ENCODE peak calls at places on chromosomes 4 and X, in nine cellular contexts. F, Y, M, X, N, S, P, D and U are unnamed samples.

GRCh38 chr4:173171098-173171497 is 2.5 kb downstream of the GALNT7 start:
- DNase-seq in F (peak), Y (no peak), M (peak), X (no peak), N (no peak), S (peak), P (peak), D (no peak), U (no peak)

GRCh38 chr4:47640911-47641310 is 155.8 kb downstream of the ATP10D start:
- DNase-seq in F (peak), Y (no peak), M (peak), X (no peak), N (no peak), S (peak), P (peak), D (no peak), U (no peak)

GRCh38 chr4:24473309-24473721 is 111.0 kb downstream of the DHX15 start:
- DNase-seq in F (peak), Y (no peak), M (peak), X (no peak), N (no peak), S (peak), P (peak), D (no peak), U (no peak)

GRCh38 chr4:97500423-97500822 is 642.9 kb downstream of the STPG2 start:
- DNase-seq in F (no peak), Y (no peak), M (no peak), X (no peak), N (no peak), S (no peak), P (no peak), D (no peak), U (no peak)

GRCh38 chr4:139875456-139875855 is 209.8 kb downstream of the MGST2 start:
- DNase-seq in F (no peak), Y (no peak), M (no peak), X (no peak), N (no peak), S (no peak), P (no peak), D (no peak), U (no peak)

GRCh38 chr4:151114986-151115385 is 15.6 kb downstream of the RPS3A start:
- DNase-seq in F (peak), Y (no peak), M (peak), X (no peak), N (no peak), S (no peak), P (peak), D (no peak), U (peak)

GRCh38 chr4:12534684-12535083 is 949.5 kb downstream of the RAB28 start:
- DNase-seq in F (no peak), Y (no peak), M (no peak), X (no peak), N (no peak), S (no peak), P (no peak), D (no peak), U (no peak)

GRCh38 chrX:52867610-52868348 is at the start of gene XAGE3:
- DNase-seq in F (no peak), Y (no peak), M (no peak), X (no peak), N (no peak), S (no peak), P (no peak), D (peak), U (no peak)

GRCh38 chrX:87338510-87338909 is 179.1 kb upstream of the KLHL4 start:
- DNase-seq in F (peak), Y (no peak), M (peak), X (no peak), N (no peak), S (no peak), P (peak), D (no peak), U (peak)

GRCh38 chr4:73822812-73823480 is 13.5 kb upstream of the CXCL6 start:
- DNase-seq in F (peak), Y (no peak), M (no peak), X (no peak), N (no peak), S (peak), P (no peak), D (no peak), U (no peak)

GRCh38 chrX:119887721-119888425 is 7.8 kb upstream of the AKAP14 start:
- DNase-seq in F (peak), Y (no peak), M (peak), X (peak), N (no peak), S (peak), P (peak), D (peak), U (no peak)

GRCh38 chr4:128572778-128573241 is 236.7 kb upstream of the JADE1 start:
- DNase-seq in F (no peak), Y (no peak), M (no peak), X (no peak), N (no peak), S (no peak), P (peak), D (no peak), U (no peak)

GRCh38 chrX:23451266-23451665 is 116.6 kb downstream of the PTCHD1 start:
- DNase-seq in F (no peak), Y (no peak), M (no peak), X (no peak), N (no peak), S (no peak), P (no peak), D (no peak), U (no peak)

GRCh38 chr4:2251073-2251794 is 9.3 kb upstream of the HAUS3 start:
- DNase-seq in F (no peak), Y (no peak), M (no peak), X (no peak), N (no peak), S (no peak), P (no peak), D (no peak), U (no peak)

GRCh38 chr4:56218230-56218895 is 168.9 kb downstream of the AASDH start:
- DNase-seq in F (no peak), Y (no peak), M (no peak), X (no peak), N (no peak), S (no peak), P (no peak), D (no peak), U (no peak)

GRCh38 chr4:3160325-3160915 is 85.9 kb downstream of the HTT start:
- DNase-seq in F (no peak), Y (no peak), M (no peak), X (no peak), N (no peak), S (no peak), P (no peak), D (no peak), U (no peak)

GRCh38 chr4:8558080-8558960 is 21.9 kb upstream of the GPR78 start:
- DNase-seq in F (no peak), Y (no peak), M (no peak), X (no peak), N (no peak), S (no peak), P (no peak), D (no peak), U (no peak)

GRCh38 chrX:110657073-110657472 is 138.5 kb downstream of the CHRDL1 start:
- DNase-seq in F (no peak), Y (no peak), M (no peak), X (no peak), N (no peak), S (no peak), P (no peak), D (no peak), U (peak)

GRCh38 chr4:155608231-155608885 is 58.3 kb upstream of the GUCY1A1 start:
- DNase-seq in F (peak), Y (no peak), M (peak), X (no peak), N (no peak), S (peak), P (no peak), D (no peak), U (no peak)

GRCh38 chr4:17934286-17934685 is 87.3 kb downstream of the LCORL start:
- DNase-seq in F (peak), Y (no peak), M (peak), X (no peak), N (no peak), S (peak), P (no peak), D (no peak), U (no peak)

GRCh38 chr4:147096667-147097604 is 151.3 kb upstream of the TTC29 start:
- DNase-seq in F (peak), Y (peak), M (peak), X (no peak), N (no peak), S (peak), P (peak), D (no peak), U (no peak)

GRCh38 chr4:110172972-110173371 is 25.4 kb downstream of the ELOVL6 start:
- DNase-seq in F (no peak), Y (no peak), M (no peak), X (no peak), N (no peak), S (no peak), P (no peak), D (no peak), U (no peak)

GRCh38 chrX:15549189-15550012 is 48.8 kb downstream of the BMX start:
- DNase-seq in F (no peak), Y (no peak), M (no peak), X (no peak), N (no peak), S (no peak), P (no peak), D (no peak), U (no peak)

GRCh38 chrX:21725916-21726315 is 32.0 kb downstream of the SMPX start:
- DNase-seq in F (no peak), Y (no peak), M (no peak), X (no peak), N (no peak), S (no peak), P (no peak), D (no peak), U (no peak)

DNA sequence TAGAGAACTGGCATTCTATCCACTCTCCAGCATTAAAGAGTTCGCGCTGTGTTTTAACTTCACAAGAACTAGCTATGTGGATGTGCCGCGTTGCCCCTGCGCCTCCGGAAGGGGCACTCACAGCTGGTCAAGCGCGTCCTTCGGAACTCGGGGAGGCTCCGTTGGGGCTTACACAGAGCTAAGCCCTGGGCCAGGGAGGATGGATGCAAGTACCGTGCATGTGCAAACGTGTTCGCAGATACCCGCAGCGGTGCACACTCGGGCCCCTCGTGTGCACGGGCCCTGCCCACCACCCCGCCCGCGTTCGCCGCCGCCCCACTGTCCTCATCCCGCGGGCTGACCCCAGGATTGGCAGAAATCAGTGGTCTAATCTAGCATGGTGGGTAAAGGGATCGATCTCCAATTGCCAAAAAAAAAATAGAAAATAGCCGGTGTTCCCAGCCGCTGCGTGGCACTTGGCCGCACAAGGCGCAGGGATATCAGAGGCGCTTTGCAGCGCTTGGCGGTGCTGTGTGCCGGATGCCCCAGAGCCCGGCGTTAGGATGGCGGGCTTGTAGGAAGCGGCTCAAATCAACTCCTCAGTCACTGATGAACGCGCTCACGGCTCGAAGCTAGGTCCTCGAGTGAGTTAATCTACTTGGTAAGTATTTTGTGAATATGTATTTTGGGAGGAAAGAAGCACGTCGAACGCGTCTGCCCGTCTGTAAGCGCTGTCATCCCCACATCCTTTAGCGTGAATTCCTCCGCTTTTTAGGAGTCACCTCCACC is 988 bp upstream of the PCDH10 start:
- DNase-seq in F (peak), Y (no peak), M (peak), X (no peak), N (no peak), S (peak), P (peak), D (no peak), U (no peak)
- H3K4me3 ChIP-seq in F (peak), Y (peak), M (peak), X (no peak), N (peak), S (peak), P (peak), D (peak), U (peak)

GRCh38 chr4:16508968-16509367 is 282.7 kb upstream of the TAPT1 start:
- DNase-seq in F (no peak), Y (no peak), M (no peak), X (no peak), N (no peak), S (peak), P (no peak), D (no peak), U (no peak)
- TF ChIP-seq CTCF in F (peak), Y (peak), M (peak), X (peak), N (no peak), S (peak), P (peak), D (peak), U (peak)

GRCh38 chr4:103098331-103098730 is 1.3 kb downstream of the BDH2 start:
- DNase-seq in F (peak), Y (no peak), M (peak), X (no peak), N (no peak), S (peak), P (no peak), D (no peak), U (no peak)

GRCh38 chr4:103099691-103100392 is at the start of gene BDH2:
- DNase-seq in F (peak), Y (peak), M (peak), X (peak), N (peak), S (peak), P (peak), D (no peak), U (peak)

GRCh38 chr4:103097112-103097511 is 2.5 kb downstream of the BDH2 start:
- DNase-seq in F (no peak), Y (no peak), M (no peak), X (no peak), N (no peak), S (no peak), P (no peak), D (no peak), U (no peak)

GRCh38 chr4:103100691-103101090 is 1.1 kb upstream of the BDH2 start:
- DNase-seq in F (no peak), Y (no peak), M (no peak), X (no peak), N (no peak), S (peak), P (no peak), D (no peak), U (no peak)

GRCh38 chr4:103098746-103099421 is 750 bp downstream of the BDH2 start:
- DNase-seq in F (peak), Y (no peak), M (peak), X (no peak), N (no peak), S (peak), P (no peak), D (no peak), U (no peak)
- H3K4me3 ChIP-seq in F (peak), Y (peak), M (peak), X (peak), N (peak), S (peak), P (peak), D (peak), U (peak)

DNA sequence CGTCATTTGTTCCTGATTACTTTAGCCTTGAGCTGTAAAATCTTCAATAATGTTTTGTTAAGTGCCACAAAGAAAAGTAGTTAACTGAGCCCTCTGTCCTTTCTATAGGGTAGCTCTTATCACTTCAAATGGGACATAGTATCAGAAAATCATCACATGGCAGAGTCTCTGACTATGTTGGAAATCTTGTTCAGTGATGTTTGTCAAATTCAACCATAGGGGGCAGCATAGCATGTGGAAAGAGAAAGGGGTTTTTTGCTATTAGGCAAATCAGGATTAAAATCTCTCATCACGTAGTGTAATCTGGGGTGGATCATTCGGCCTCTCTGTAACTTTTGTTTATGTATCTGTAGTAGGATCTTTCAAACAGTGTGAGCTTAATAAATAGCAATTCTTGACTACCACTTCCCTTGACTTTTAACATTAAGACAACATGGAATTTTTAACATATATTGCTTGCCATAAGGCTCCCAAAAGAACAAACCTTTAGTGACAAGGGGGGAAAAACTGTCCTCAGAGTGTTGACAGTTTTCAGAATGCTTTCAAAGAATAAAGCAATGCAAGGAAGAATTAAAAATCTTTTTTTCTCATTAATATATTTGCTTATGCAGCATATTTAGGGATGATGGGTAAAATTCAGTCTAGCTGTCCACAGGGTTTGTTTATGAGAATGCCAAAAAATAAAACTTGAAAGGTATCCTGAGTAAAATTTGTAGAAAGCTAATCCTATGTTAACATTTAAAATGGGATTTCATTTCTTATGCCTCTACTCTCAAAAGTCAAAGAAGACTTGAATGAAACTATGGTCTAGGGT is 127.2 kb downstream of the FBXW7 start:
- DNase-seq in F (peak), Y (peak), M (peak), X (peak), N (no peak), S (peak), P (peak), D (no peak), U (no peak)
- TF ChIP-seq CTCF in F (peak), Y (peak), M (peak), X (peak), N (peak), S (peak), P (peak), D (peak), U (peak)

DNA sequence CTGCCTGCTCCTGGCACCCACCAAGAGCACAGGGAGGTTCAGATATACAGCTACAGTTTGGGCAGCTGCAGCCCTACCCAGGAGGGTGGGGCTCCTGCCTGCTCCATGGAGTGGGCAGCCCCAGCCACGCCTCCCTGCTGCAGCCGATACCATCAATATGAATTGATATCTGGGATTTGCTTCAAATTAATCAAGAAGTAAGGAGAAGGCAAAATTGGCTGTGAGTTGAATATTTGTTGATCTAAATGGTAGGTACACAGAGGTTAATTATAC is 31.2 kb upstream of the ZNF280C start:
- DNase-seq in F (no peak), Y (no peak), M (no peak), X (no peak), N (no peak), S (no peak), P (no peak), D (no peak), U (no peak)
- H3K4me3 ChIP-seq in F (no peak), Y (no peak), M (no peak), X (no peak), N (no peak), S (no peak), P (no peak), D (no peak), U (no peak)

GRCh38 chr4:124262211-124263179 is 450.0 kb downstream of the ANKRD50 start:
- DNase-seq in F (peak), Y (peak), M (peak), X (peak), N (peak), S (peak), P (peak), D (no peak), U (peak)
- TF ChIP-seq CTCF in F (peak), Y (peak), M (peak), X (peak), N (peak), S (peak), P (peak), D (peak), U (peak)

DNA sequence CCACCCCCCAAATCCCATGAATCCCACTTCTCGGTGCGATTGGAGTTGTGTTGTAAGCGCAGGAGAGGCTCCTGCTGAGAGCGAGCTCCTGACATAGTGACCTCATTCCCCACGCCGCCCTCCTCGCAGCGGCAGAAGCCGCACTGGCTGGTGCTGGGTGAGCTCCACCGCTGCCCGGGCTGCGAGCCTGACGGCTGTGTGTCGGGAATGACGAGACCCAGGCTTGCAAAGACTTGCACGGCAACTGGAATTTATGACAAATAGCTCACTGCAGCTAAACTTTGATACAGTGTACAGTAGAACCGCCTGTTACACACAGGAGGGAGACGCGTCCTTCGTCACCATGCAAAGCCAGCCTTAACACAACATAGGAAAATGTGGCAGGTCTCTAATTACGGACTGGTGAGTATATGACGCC is 82.4 kb downstream of the STOX2 start:
- DNase-seq in F (peak), Y (peak), M (peak), X (no peak), N (peak), S (peak), P (peak), D (peak), U (peak)
- H3K4me3 ChIP-seq in F (peak), Y (peak), M (peak), X (no peak), N (peak), S (peak), P (peak), D (peak), U (peak)

GRCh38 chr4:169485084-169485483 is 127.3 kb downstream of the NEK1 start:
- DNase-seq in F (peak), Y (peak), M (peak), X (no peak), N (no peak), S (peak), P (peak), D (no peak), U (no peak)

GRCh38 chr4:169485791-169486742 is 126.3 kb downstream of the NEK1 start:
- DNase-seq in F (peak), Y (peak), M (peak), X (peak), N (no peak), S (peak), P (peak), D (no peak), U (peak)

GRCh38 chr4:169484485-169484884 is 127.9 kb downstream of the NEK1 start:
- DNase-seq in F (peak), Y (no peak), M (peak), X (no peak), N (no peak), S (peak), P (peak), D (no peak), U (no peak)
- TF ChIP-seq CTCF in F (no peak), Y (peak), M (peak), X (no peak), N (no peak), S (peak), P (peak), D (no peak), U (no peak)